ENCODE peak calls at places on chromosomes 3 and 15, in ten cellular contexts. B is PC-3, N is neuronal stem cell, F is HCT116, O is mesendoderm, K is colonic mucosa, I is DND-41, Q is IMR-90, D is astrocyte, V is H9. Z is an unnamed sample.

GRCh38 chr3:114519415-114519814 is 225.6 kb downstream of the TIGIT start:
- DNase-seq in K (no peak), N (peak; percentile 47), Q (peak; percentile 81), V (peak; percentile 51), I (no peak), O (peak; percentile 95), D (peak; percentile 73), B (no peak), F (no peak), Z (no peak)

GRCh38 chr15:29107971-29108645 is 161.5 kb downstream of the NSMCE3 start:
- DNase-seq in D (no peak), K (no peak), N (no peak), V (no peak), F (no peak), I (no peak), Q (no peak), O (no peak), B (no peak), Z (no peak)

GRCh38 chr3:41464401-41464800 is 265.1 kb downstream of the CTNNB1 start:
- DNase-seq in N (no peak), Q (peak; percentile 5), V (no peak), O (no peak), K (no peak), I (no peak), D (peak; percentile 17), B (peak; percentile 54), F (no peak), Z (no peak)

GRCh38 chr15:58521293-58521991 is 89.7 kb downstream of the LIPC start:
- DNase-seq in I (no peak), V (peak; percentile 61), B (peak; percentile 93), K (no peak), O (peak; percentile 91), D (peak; percentile 72), Q (peak; percentile 84), F (peak; percentile 34), N (no peak), Z (peak; percentile 6)

GRCh38 chr15:44811347-44811746 is 75.0 kb downstream of the TRIM69 start:
- DNase-seq in V (no peak), N (no peak), D (no peak), Q (no peak), B (no peak), K (peak; percentile 67), F (peak; percentile 6), O (no peak), I (no peak), Z (no peak)

GRCh38 chr3:159994182-159994581 is 5.5 kb downstream of the IL12A start:
- DNase-seq in D (peak; percentile 4), N (no peak), Q (peak; percentile 54), F (no peak), O (no peak), B (peak; percentile 44), K (no peak), V (no peak), I (no peak), Z (no peak)

GRCh38 chr3:46901591-46902187 is 24.2 kb downstream of the PTH1R start:
- DNase-seq in D (no peak), K (no peak), O (no peak), F (no peak), V (no peak), I (no peak), Q (no peak), B (no peak), N (no peak), Z (no peak)

GRCh38 chr15:96160269-96160668 is 170.2 kb upstream of the NR2F2 start:
- DNase-seq in B (no peak), N (no peak), V (no peak), F (no peak), I (no peak), Q (peak; percentile 16), D (peak; percentile 43), O (no peak), K (peak; percentile 23), Z (no peak)

GRCh38 chr15:40985541-40986330 is 32.5 kb downstream of the CHAC1 start:
- DNase-seq in K (no peak), N (no peak), I (no peak), D (peak; percentile 39), Q (peak; percentile 73), V (no peak), B (no peak), O (no peak), F (no peak), Z (no peak)

GRCh38 chr15:39585871-39586301 is 5.0 kb downstream of the THBS1 start:
- DNase-seq in B (no peak), V (no peak), K (no peak), Q (no peak), D (no peak), N (no peak), I (no peak), F (no peak), O (no peak), Z (no peak)

GRCh38 chr3:120461416-120461815 is 10.6 kb upstream of the FSTL1 start:
- DNase-seq in Q (peak; percentile 56), B (no peak), I (no peak), N (no peak), V (no peak), K (no peak), F (no peak), O (no peak), D (no peak), Z (no peak)

GRCh38 chr3:120462409-120462959 is 11.7 kb upstream of the FSTL1 start:
- DNase-seq in O (no peak), F (no peak), V (no peak), N (no peak), B (no peak), Q (no peak), D (no peak), I (no peak), K (no peak), Z (no peak)

GRCh38 chr3:120460862-120461261 is 10.1 kb upstream of the FSTL1 start:
- DNase-seq in I (no peak), B (no peak), D (no peak), F (no peak), V (no peak), O (no peak), K (no peak), N (no peak), Q (no peak), Z (no peak)

GRCh38 chr3:120459196-120459595 is 8.4 kb upstream of the FSTL1 start:
- DNase-seq in D (no peak), I (no peak), B (no peak), V (no peak), O (no peak), N (no peak), K (no peak), F (no peak), Q (no peak), Z (no peak)

GRCh38 chr3:120460217-120460616 is 9.4 kb upstream of the FSTL1 start:
- DNase-seq in B (no peak), I (no peak), Q (no peak), O (no peak), F (no peak), K (no peak), D (no peak), V (no peak), N (no peak), Z (no peak)
- H3K27ac ChIP-seq in B (no peak overlapping the region), I (no peak overlapping the region), Q (no peak overlapping the region), O (no peak overlapping the region), F (no peak overlapping the region), K (no peak overlapping the region), D (no peak overlapping the region), V (no peak overlapping the region), N (no peak overlapping the region), Z (no peak overlapping the region)

DNA sequence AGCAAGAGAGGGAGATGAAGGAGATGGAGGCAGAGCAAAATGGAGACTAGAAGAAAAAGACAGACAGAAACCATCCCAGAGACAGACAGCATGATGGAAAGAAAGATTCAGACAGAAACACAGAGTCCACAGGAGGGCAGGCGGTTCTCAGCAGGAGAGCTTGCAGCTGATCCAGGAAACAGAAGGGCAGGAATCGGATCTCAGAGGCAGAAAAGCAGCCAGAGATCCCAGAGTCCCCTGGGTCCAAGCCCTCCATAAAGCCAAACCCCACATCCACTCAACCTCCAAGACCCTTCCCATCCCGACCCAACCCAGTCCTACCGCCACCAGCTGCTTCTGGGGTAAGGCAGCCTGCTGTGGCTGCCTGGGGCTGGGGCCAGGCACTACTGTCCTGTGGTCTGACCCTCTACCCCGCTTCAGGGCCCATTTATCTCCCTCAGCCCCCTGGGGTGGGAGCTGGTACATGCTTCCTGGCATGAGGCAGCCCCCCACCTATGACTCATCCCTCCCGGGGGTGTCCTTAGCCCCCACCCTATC is at the start of gene UCN2:
- DNase-seq in K (no peak), N (no peak), O (no peak), F (no peak), B (no peak), D (no peak), V (no peak), Q (peak; percentile 21), I (no peak), Z (no peak)
- H3K9ac ChIP-seq in K (no peak within 1 kb of the TSS), N (peak within 1 kb of the TSS; percentile 56), O (no peak within 1 kb of the TSS), F (peak within 1 kb of the TSS; percentile 29), B (peak within 1 kb of the TSS; percentile 10), D (peak within 1 kb of the TSS; percentile 59), V (no peak within 1 kb of the TSS), Q (no peak within 1 kb of the TSS), I (no peak within 1 kb of the TSS), Z (no peak within 1 kb of the TSS)

DNA sequence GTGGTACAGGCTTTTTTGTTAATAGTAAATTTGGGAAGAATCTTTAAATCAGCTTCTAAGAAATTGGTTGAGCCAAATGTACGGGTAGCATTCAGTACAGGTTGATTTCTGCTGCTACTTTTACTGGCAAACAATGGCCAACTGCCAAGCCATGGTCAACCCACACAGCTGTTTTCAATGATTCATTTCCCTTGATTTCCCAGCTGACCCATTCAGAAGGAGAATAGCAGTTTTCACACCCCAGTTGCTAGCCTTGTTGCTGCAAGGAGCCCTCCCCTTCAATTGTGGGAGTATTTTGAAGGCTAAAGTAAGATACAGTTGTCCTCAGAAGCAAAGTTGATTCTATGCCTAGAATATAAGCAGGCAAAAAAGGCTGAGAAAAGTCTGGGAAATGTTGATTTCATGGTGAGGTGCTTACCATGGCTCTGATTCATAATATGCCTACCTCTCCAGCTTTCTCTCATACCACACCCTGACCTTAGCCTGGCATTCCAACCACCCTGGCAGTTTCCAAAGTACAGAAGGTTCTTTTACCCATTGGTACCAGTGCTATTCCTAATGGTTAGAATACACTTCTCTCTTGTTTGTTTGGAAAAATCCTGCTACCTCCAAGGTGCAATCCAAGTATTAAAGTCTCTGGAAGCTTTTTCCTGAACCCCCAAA is 320.3 kb upstream of the TGFBR2 start:
- DNase-seq in B (peak; percentile 93), F (peak; percentile 68), K (peak; percentile 66), V (no peak), O (no peak), N (no peak), Q (peak; percentile 88), D (peak; percentile 97), I (no peak), Z (no peak)
- H3K27ac ChIP-seq in B (peak overlapping the region; percentile 81), F (peak overlapping the region; percentile 17), K (peak overlapping the region; percentile 21), V (no peak overlapping the region), O (no peak overlapping the region), N (peak overlapping the region; percentile 35), Q (no peak overlapping the region), D (peak overlapping the region; percentile 71), I (no peak overlapping the region), Z (no peak overlapping the region)

DNA sequence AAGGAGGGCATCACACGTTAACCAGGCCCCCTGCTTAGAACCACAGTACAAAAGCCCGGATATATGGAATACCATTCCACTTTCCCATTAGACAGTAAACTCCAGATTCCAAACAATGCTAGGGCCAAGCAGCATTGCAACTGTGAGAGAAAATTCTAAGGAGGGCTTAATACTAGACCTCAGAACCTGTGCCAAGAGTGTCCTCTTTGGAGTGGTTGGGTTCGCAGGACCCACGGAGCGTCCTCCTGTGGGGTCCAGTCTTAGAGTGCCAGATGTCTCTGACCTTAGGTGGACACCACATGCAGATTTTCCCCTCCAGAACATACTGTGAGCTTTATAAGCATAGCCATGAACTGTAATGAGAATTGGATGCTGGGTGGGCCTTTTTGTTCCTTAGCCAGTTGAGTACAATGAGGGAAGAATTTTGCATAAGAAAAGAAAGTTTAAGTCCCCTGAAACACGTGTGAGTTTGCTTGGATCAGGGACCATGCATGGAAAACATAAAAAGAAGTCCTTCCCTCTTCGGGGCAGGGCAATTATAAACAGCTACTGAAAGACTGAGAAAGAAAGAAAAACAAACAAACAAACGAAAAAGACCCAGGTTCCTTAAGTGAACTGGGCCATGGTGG is 325.7 kb downstream of the NEK10 start:
- DNase-seq in N (no peak), F (no peak), Q (no peak), D (no peak), I (no peak), O (no peak), K (no peak), B (no peak), V (no peak), Z (no peak)
- H3K9ac ChIP-seq in N (no peak overlapping the region), F (no peak overlapping the region), Q (no peak overlapping the region), D (no peak overlapping the region), I (no peak overlapping the region), O (no peak overlapping the region), K (no peak overlapping the region), B (no peak overlapping the region), V (no peak overlapping the region), Z (no peak overlapping the region)